ENCODE peak calls at places on chromosomes 11 and 22, in six cellular contexts. Q, S, N, C, G and H are unnamed samples.

GRCh38 chr11:131033151-131033651 is 116.9 kb upstream of the SNX19 start:
- DNase-seq in N (peak; percentile 68), S (no peak), C (no peak), Q (no peak), G (peak; percentile 45), H (no peak)

GRCh38 chr11:6618117-6619020 is 853 bp downstream of the TPP1 start:
- DNase-seq in N (no peak), Q (no peak), C (peak; percentile 73), G (peak; percentile 52), S (peak; percentile 34), H (no peak)

GRCh38 chr11:88358040-88358431 is 20.5 kb upstream of the CTSC start:
- DNase-seq in Q (no peak), N (no peak), C (no peak), S (no peak), G (no peak), H (no peak)

GRCh38 chr11:76560219-76560618 is 110.3 kb downstream of the LRRC32 start:
- DNase-seq in G (peak; percentile 34), C (no peak), N (no peak), S (no peak), Q (no peak), H (no peak)

GRCh38 chr11:125903753-125904659 is at the start of gene DDX25:
- DNase-seq in Q (no peak), C (no peak), S (no peak), N (no peak), G (no peak), H (no peak)

GRCh38 chr11:31106963-31107576 is 262.5 kb downstream of the DCDC1 start:
- DNase-seq in S (peak; percentile 22), Q (peak; percentile 62), N (peak; percentile 8), G (peak; percentile 4), C (no peak), H (peak; percentile 45)

GRCh38 chr11:61776561-61777075 is 15.8 kb downstream of the TMEM258 start:
- DNase-seq in S (peak; percentile 35), Q (peak; percentile 86), G (peak; percentile 50), C (no peak), N (peak; percentile 74), H (peak; percentile 41)

GRCh38 chr11:10309163-10310093 is 4.6 kb downstream of the ADM start:
- DNase-seq in G (no peak), C (peak; percentile 89), S (no peak), N (peak; percentile 64), Q (peak; percentile 88), H (peak; percentile 86)

GRCh38 chr22:49358041-49358440 is 469.6 kb downstream of the BRD1 start:
- DNase-seq in C (no peak), N (no peak), S (no peak), Q (no peak), G (no peak), H (no peak)

GRCh38 chr22:20413217-20414058 is 19.5 kb downstream of the ZNF74 start:
- DNase-seq in N (no peak), C (peak; percentile 3), Q (no peak), S (no peak), G (no peak), H (no peak)

GRCh38 chr11:11731311-11732083 is 109.7 kb upstream of the GALNT18 start:
- DNase-seq in S (no peak), G (peak; percentile 32), Q (no peak), N (peak; percentile 76), C (no peak), H (no peak)

GRCh38 chr11:75858613-75859012 is 43.6 kb downstream of the UVRAG start:
- DNase-seq in Q (no peak), S (no peak), N (no peak), G (peak; percentile 3), C (no peak), H (peak; percentile 35)

GRCh38 chr11:72605958-72606357 is 68.3 kb downstream of the PDE2A start:
- DNase-seq in S (no peak), N (no peak), C (no peak), Q (no peak), G (no peak), H (no peak)

GRCh38 chr11:128235958-128236357 is 351.4 kb downstream of the ETS1 start:
- DNase-seq in Q (no peak), C (no peak), S (no peak), N (no peak), G (no peak), H (no peak)

GRCh38 chr11:108496643-108497256 is 1.4 kb downstream of the POGLUT3 start:
- DNase-seq in G (no peak), S (no peak), C (no peak), N (no peak), Q (no peak), H (no peak)

GRCh38 chr11:81700061-81700460 is 1033.6 kb downstream of the FAM181B start:
- DNase-seq in C (no peak), G (no peak), Q (no peak), N (no peak), S (no peak), H (no peak)

GRCh38 chr11:9001736-9002135 is 2.1 kb downstream of the NRIP3 start:
- DNase-seq in S (no peak), Q (no peak), G (peak; percentile 42), C (no peak), N (peak; percentile 45), H (no peak)

GRCh38 chr11:74437441-74437840 is 29.9 kb downstream of the KCNE3 start:
- DNase-seq in C (no peak), N (no peak), S (no peak), G (peak; percentile 7), Q (no peak), H (no peak)

GRCh38 chr11:117731689-117732290 is 65.2 kb downstream of the DSCAML1 start:
- DNase-seq in S (no peak), N (no peak), G (no peak), Q (no peak), C (no peak), H (no peak)

GRCh38 chr22:21698430-21699329 is 32.9 kb downstream of the PPIL2 start:
- DNase-seq in N (no peak), G (peak; percentile 69), S (no peak), C (peak; percentile 83), Q (no peak), H (no peak)

GRCh38 chr22:35542157-35542971 is 1.7 kb downstream of the RASD2 start:
- DNase-seq in N (no peak), Q (no peak), G (no peak), C (no peak), S (no peak), H (no peak)

GRCh38 chr11:47378011-47378835 is at the start of gene SPI1:
- DNase-seq in C (peak; percentile 85), N (no peak), Q (no peak), S (no peak), G (no peak), H (peak; percentile 78)
- H3K27ac ChIP-seq in C (no peak within 1 kb of the TSS), N (no peak within 1 kb of the TSS), Q (no peak within 1 kb of the TSS), S (no peak within 1 kb of the TSS), G (no peak within 1 kb of the TSS), H (no peak within 1 kb of the TSS)

DNA sequence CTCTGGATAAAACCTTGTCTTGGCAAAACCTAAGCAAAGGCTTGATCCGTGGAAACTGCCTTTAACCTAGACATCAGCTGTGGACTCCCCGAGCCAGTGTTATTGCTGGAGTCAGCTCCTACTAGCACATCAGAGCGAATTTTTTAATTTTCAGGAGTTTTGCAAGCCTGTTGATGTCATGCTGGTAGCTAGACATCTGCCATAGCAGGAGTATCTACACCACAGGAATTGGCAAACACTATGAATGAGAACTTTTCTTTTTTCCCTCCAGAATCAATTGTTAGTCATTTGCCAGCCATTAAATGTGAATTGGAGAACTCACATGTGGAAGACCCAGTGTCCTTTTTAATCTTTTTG is 201.2 kb downstream of the NAV2 start:
- DNase-seq in C (no peak), G (no peak), S (no peak), N (no peak), Q (no peak), H (no peak)
- H3K27ac ChIP-seq in C (no peak overlapping the region), G (no peak overlapping the region), S (no peak overlapping the region), N (no peak overlapping the region), Q (no peak overlapping the region), H (no peak overlapping the region)

DNA sequence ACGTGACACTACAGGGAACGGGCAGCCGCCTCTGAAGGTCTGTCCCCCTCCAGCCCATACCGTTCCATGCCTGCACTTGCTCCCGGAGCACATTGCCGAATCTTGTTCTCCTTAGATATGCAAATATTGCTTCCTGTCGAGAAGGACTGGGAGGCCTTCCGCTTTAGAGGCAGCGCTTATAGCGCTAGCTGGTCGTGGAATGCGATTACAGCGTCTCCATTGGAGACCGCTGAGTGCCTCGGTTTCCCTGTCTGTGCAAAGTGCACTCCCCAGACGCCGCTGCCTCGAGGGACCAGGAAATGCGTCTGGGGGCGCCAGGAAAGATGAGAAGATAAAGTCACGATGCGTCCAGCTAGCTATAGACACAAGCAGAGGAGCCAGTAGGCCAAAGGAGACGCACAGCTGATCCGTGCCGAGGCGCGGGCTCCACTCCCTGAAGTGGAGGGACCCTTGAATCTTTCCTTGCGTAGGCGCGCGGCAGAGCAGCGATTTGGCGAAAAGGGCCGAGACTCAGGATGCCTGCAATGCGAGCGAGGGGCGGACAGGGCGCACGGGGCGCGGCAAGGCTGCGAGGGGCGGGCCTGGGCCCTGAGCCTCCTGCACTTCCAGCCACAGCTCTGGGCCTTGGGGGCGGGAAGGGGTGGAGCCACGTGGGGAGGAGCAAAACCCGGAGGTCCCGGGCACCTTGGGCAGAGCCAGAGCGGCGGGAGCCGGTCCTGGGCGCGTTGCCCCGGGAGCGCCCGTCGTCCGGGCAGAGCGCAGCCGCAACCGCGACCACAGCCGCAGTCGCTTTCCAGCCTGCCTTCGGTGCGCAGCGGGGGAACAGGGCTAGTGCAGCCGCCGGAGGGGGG is at the start of gene RASSF10:
- DNase-seq in S (no peak), C (no peak), N (peak; percentile 81), Q (peak; percentile 22), G (peak; percentile 49), H (peak; percentile 90)
- H3K27ac ChIP-seq in S (no peak within 1 kb of the TSS), C (no peak within 1 kb of the TSS), N (no peak within 1 kb of the TSS), Q (no peak within 1 kb of the TSS), G (no peak within 1 kb of the TSS), H (peak within 1 kb of the TSS; percentile 65)

GRCh38 chr22:45127866-45128265 is 35.9 kb upstream of the NUP50 start:
- DNase-seq in G (peak; percentile 83), S (no peak), C (no peak), Q (no peak), N (no peak), H (no peak)

GRCh38 chr22:45120931-45121330 is 42.8 kb upstream of the NUP50 start:
- DNase-seq in Q (no peak), C (no peak), S (no peak), G (no peak), N (no peak), H (no peak)

GRCh38 chr22:45125198-45125597 is 38.5 kb upstream of the NUP50 start:
- DNase-seq in N (no peak), G (peak; percentile 43), C (no peak), S (no peak), Q (no peak), H (no peak)

GRCh38 chr22:45120440-45120839 is 43.3 kb upstream of the NUP50 start:
- DNase-seq in C (no peak), Q (no peak), G (no peak), N (no peak), S (no peak), H (no peak)

DNA sequence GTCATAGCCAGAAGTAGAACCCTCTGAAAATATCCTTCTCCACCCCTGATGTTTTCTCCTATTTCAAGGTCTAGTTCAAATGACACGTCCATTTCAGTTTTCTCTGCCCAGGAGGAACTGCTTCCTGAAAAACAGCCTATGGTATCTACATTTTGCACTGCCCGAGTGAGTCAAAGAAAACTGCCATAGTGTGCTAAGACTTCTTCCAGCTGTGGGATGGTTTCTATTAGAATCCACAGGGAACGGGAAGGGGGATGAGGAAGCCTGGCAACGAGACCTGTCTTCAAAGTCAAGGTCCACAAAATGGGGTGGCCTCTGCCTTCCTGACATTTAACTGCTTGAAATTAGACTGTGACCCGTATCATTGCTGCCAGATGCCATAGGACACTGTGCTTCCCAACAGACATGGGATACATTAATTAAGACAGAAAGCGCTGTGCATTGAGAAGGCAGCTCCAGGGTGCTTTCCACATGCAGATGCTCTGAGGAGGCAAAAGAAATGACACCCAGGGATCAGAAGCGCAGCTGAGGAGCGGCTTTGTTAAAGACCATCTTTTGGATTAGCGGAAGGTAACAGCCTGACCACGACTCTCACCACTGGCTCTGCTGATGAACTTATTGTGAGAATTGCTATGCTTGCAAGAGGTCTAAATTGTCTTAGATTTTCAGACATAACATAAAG is 39.4 kb upstream of the NUP50 start:
- DNase-seq in Q (no peak), S (no peak), C (no peak), N (no peak), G (no peak), H (no peak)
- H3K27ac ChIP-seq in Q (no peak overlapping the region), S (no peak overlapping the region), C (no peak overlapping the region), N (no peak overlapping the region), G (no peak overlapping the region), H (no peak overlapping the region)